ENCODE peak calls at places on chromosomes 13 and 19, in eight cellular contexts. One of them, this sample, is unnamed.

GRCh38 chr19:5113101-5113557 is 144.2 kb downstream of the KDM4B start:
- DNase-seq in PC-3: no peak
- DNase-seq in activated B cell treated with CpG ODN at 0.5 μM for 24 hours: no peak
- DNase-seq in epithelial cell of esophagus: no peak
- DNase-seq in fibroblast of lung: peak
- DNase-seq in astrocyte: peak
- DNase-seq in RWPE1: no peak
- DNase-seq in AG09309: peak
- DNase-seq in this sample: no peak

GRCh38 chr13:76845865-76846264 is 40.3 kb downstream of the KCTD12 start:
- DNase-seq in activated B cell treated with CpG ODN at 0.5 μM for 24 hours: no peak
- DNase-seq in AG09309: no peak
- DNase-seq in epithelial cell of esophagus: no peak
- DNase-seq in RWPE1: no peak
- DNase-seq in fibroblast of lung: no peak
- DNase-seq in PC-3: no peak
- DNase-seq in astrocyte: no peak
- DNase-seq in this sample: no peak

GRCh38 chr19:29650988-29651387 is 14.3 kb upstream of the PLEKHF1 start:
- DNase-seq in PC-3: no peak
- DNase-seq in activated B cell treated with CpG ODN at 0.5 μM for 24 hours: no peak
- DNase-seq in epithelial cell of esophagus: no peak
- DNase-seq in RWPE1: no peak
- DNase-seq in fibroblast of lung: no peak
- DNase-seq in AG09309: no peak
- DNase-seq in astrocyte: no peak
- DNase-seq in this sample: no peak

GRCh38 chr19:10568444-10568825 is 344 bp downstream of the CDKN2D start:
- DNase-seq in RWPE1: no peak
- DNase-seq in activated B cell treated with CpG ODN at 0.5 μM for 24 hours: no peak
- DNase-seq in epithelial cell of esophagus: peak
- DNase-seq in PC-3: peak
- DNase-seq in astrocyte: no peak
- DNase-seq in fibroblast of lung: no peak
- DNase-seq in AG09309: no peak
- DNase-seq in this sample: no peak

GRCh38 chr13:35881360-35881759 is 249.8 kb downstream of the DCLK1 start:
- DNase-seq in AG09309: no peak
- DNase-seq in PC-3: no peak
- DNase-seq in RWPE1: no peak
- DNase-seq in fibroblast of lung: peak
- DNase-seq in activated B cell treated with CpG ODN at 0.5 μM for 24 hours: no peak
- DNase-seq in astrocyte: peak
- DNase-seq in epithelial cell of esophagus: no peak
- DNase-seq in this sample: no peak

GRCh38 chr19:10521461-10522216 is 4.4 kb upstream of the S1PR5 start:
- DNase-seq in astrocyte: no peak
- DNase-seq in fibroblast of lung: no peak
- DNase-seq in PC-3: no peak
- DNase-seq in RWPE1: no peak
- DNase-seq in activated B cell treated with CpG ODN at 0.5 μM for 24 hours: no peak
- DNase-seq in AG09309: no peak
- DNase-seq in epithelial cell of esophagus: no peak
- DNase-seq in this sample: no peak

GRCh38 chr13:22212576-22212975 is 541.7 kb downstream of the FGF9 start:
- DNase-seq in PC-3: no peak
- DNase-seq in activated B cell treated with CpG ODN at 0.5 μM for 24 hours: no peak
- DNase-seq in astrocyte: no peak
- DNase-seq in RWPE1: no peak
- DNase-seq in fibroblast of lung: no peak
- DNase-seq in epithelial cell of esophagus: no peak
- DNase-seq in AG09309: no peak
- DNase-seq in this sample: no peak

GRCh38 chr13:110108348-110109139 is 198.4 kb downstream of the COL4A1 start:
- DNase-seq in activated B cell treated with CpG ODN at 0.5 μM for 24 hours: no peak
- DNase-seq in PC-3: peak
- DNase-seq in RWPE1: peak
- DNase-seq in AG09309: no peak
- DNase-seq in epithelial cell of esophagus: peak
- DNase-seq in fibroblast of lung: peak
- DNase-seq in astrocyte: peak
- DNase-seq in this sample: peak

GRCh38 chr19:8373867-8374813 is 10.2 kb downstream of the ANGPTL4 start:
- DNase-seq in epithelial cell of esophagus: no peak
- DNase-seq in astrocyte: no peak
- DNase-seq in PC-3: no peak
- DNase-seq in RWPE1: no peak
- DNase-seq in AG09309: no peak
- DNase-seq in activated B cell treated with CpG ODN at 0.5 μM for 24 hours: no peak
- DNase-seq in fibroblast of lung: no peak
- DNase-seq in this sample: no peak

GRCh38 chr13:59679239-59679638 is 484.5 kb downstream of the DIAPH3 start:
- DNase-seq in fibroblast of lung: no peak
- DNase-seq in PC-3: no peak
- DNase-seq in AG09309: no peak
- DNase-seq in RWPE1: no peak
- DNase-seq in astrocyte: no peak
- DNase-seq in epithelial cell of esophagus: no peak
- DNase-seq in activated B cell treated with CpG ODN at 0.5 μM for 24 hours: no peak
- DNase-seq in this sample: no peak

GRCh38 chr19:679418-680286 is 3.5 kb downstream of the FSTL3 start:
- DNase-seq in RWPE1: peak
- DNase-seq in fibroblast of lung: peak
- DNase-seq in PC-3: peak
- DNase-seq in epithelial cell of esophagus: peak
- DNase-seq in AG09309: peak
- DNase-seq in astrocyte: peak
- DNase-seq in activated B cell treated with CpG ODN at 0.5 μM for 24 hours: peak
- DNase-seq in this sample: no peak

GRCh38 chr19:16262618-16263017 is 62.0 kb upstream of the KLF2 start:
- DNase-seq in epithelial cell of esophagus: no peak
- DNase-seq in activated B cell treated with CpG ODN at 0.5 μM for 24 hours: no peak
- DNase-seq in astrocyte: no peak
- DNase-seq in AG09309: no peak
- DNase-seq in fibroblast of lung: no peak
- DNase-seq in RWPE1: no peak
- DNase-seq in PC-3: no peak
- DNase-seq in this sample: no peak

GRCh38 chr19:4976412-4977298 is 7.7 kb downstream of the KDM4B start:
- DNase-seq in activated B cell treated with CpG ODN at 0.5 μM for 24 hours: no peak
- DNase-seq in RWPE1: peak
- DNase-seq in PC-3: peak
- DNase-seq in AG09309: peak
- DNase-seq in astrocyte: peak
- DNase-seq in epithelial cell of esophagus: peak
- DNase-seq in fibroblast of lung: peak
- DNase-seq in this sample: no peak

GRCh38 chr13:109945206-109945960 is 159.0 kb upstream of the IRS2 start:
- DNase-seq in astrocyte: peak
- DNase-seq in PC-3: peak
- DNase-seq in AG09309: peak
- DNase-seq in epithelial cell of esophagus: peak
- DNase-seq in fibroblast of lung: peak
- DNase-seq in RWPE1: peak
- DNase-seq in activated B cell treated with CpG ODN at 0.5 μM for 24 hours: no peak
- DNase-seq in this sample: no peak

GRCh38 chr19:21084343-21084742 is 2.3 kb downstream of the ZNF714 start:
- DNase-seq in activated B cell treated with CpG ODN at 0.5 μM for 24 hours: no peak
- DNase-seq in fibroblast of lung: peak
- DNase-seq in astrocyte: peak
- DNase-seq in RWPE1: peak
- DNase-seq in epithelial cell of esophagus: peak
- DNase-seq in PC-3: no peak
- DNase-seq in AG09309: peak
- DNase-seq in this sample: no peak

GRCh38 chr19:56837892-56838679 is 2.4 kb downstream of the PEG3 start:
- DNase-seq in astrocyte: no peak
- DNase-seq in PC-3: peak
- DNase-seq in AG09309: no peak
- DNase-seq in RWPE1: no peak
- DNase-seq in activated B cell treated with CpG ODN at 0.5 μM for 24 hours: no peak
- DNase-seq in fibroblast of lung: peak
- DNase-seq in epithelial cell of esophagus: no peak
- DNase-seq in this sample: no peak

GRCh38 chr13:83536153-83536552 is 346.1 kb downstream of the SLITRK1 start:
- DNase-seq in astrocyte: no peak
- DNase-seq in fibroblast of lung: no peak
- DNase-seq in epithelial cell of esophagus: peak
- DNase-seq in PC-3: no peak
- DNase-seq in activated B cell treated with CpG ODN at 0.5 μM for 24 hours: no peak
- DNase-seq in RWPE1: no peak
- DNase-seq in AG09309: no peak
- DNase-seq in this sample: no peak
- TF ChIP-seq CTCF in astrocyte: no peak
- TF ChIP-seq CTCF in fibroblast of lung: no peak
- TF ChIP-seq CTCF in epithelial cell of esophagus: no peak
- TF ChIP-seq CTCF in PC-3: no peak
- TF ChIP-seq CTCF in activated B cell treated with CpG ODN at 0.5 μM for 24 hours: no peak
- TF ChIP-seq CTCF in RWPE1: no peak
- TF ChIP-seq CTCF in AG09309: no peak
- TF ChIP-seq CTCF in this sample: no peak

GRCh38 chr13:66623129-66623528 is 607.0 kb downstream of the PCDH9 start:
- DNase-seq in epithelial cell of esophagus: no peak
- DNase-seq in AG09309: no peak
- DNase-seq in fibroblast of lung: no peak
- DNase-seq in astrocyte: no peak
- DNase-seq in RWPE1: no peak
- DNase-seq in activated B cell treated with CpG ODN at 0.5 μM for 24 hours: no peak
- DNase-seq in PC-3: no peak
- DNase-seq in this sample: no peak

GRCh38 chr13:66624302-66624701 is 605.8 kb downstream of the PCDH9 start:
- DNase-seq in fibroblast of lung: no peak
- DNase-seq in AG09309: no peak
- DNase-seq in epithelial cell of esophagus: no peak
- DNase-seq in astrocyte: no peak
- DNase-seq in activated B cell treated with CpG ODN at 0.5 μM for 24 hours: no peak
- DNase-seq in PC-3: no peak
- DNase-seq in RWPE1: no peak
- DNase-seq in this sample: no peak

GRCh38 chr13:66617786-66618185 is 612.4 kb downstream of the PCDH9 start:
- DNase-seq in AG09309: no peak
- DNase-seq in PC-3: no peak
- DNase-seq in fibroblast of lung: no peak
- DNase-seq in activated B cell treated with CpG ODN at 0.5 μM for 24 hours: no peak
- DNase-seq in astrocyte: no peak
- DNase-seq in RWPE1: no peak
- DNase-seq in epithelial cell of esophagus: no peak
- DNase-seq in this sample: no peak

GRCh38 chr13:66612983-66613382 is 617.2 kb downstream of the PCDH9 start:
- DNase-seq in activated B cell treated with CpG ODN at 0.5 μM for 24 hours: no peak
- DNase-seq in astrocyte: no peak
- DNase-seq in fibroblast of lung: no peak
- DNase-seq in RWPE1: no peak
- DNase-seq in AG09309: no peak
- DNase-seq in PC-3: no peak
- DNase-seq in epithelial cell of esophagus: no peak
- DNase-seq in this sample: no peak

GRCh38 chr13:66618702-66619101 is 611.4 kb downstream of the PCDH9 start:
- DNase-seq in PC-3: peak
- DNase-seq in activated B cell treated with CpG ODN at 0.5 μM for 24 hours: no peak
- DNase-seq in RWPE1: peak
- DNase-seq in AG09309: no peak
- DNase-seq in astrocyte: peak
- DNase-seq in epithelial cell of esophagus: peak
- DNase-seq in fibroblast of lung: peak
- DNase-seq in this sample: no peak
- TF ChIP-seq CTCF in PC-3: peak
- TF ChIP-seq CTCF in activated B cell treated with CpG ODN at 0.5 μM for 24 hours: no peak
- TF ChIP-seq CTCF in RWPE1: peak
- TF ChIP-seq CTCF in AG09309: peak
- TF ChIP-seq CTCF in astrocyte: peak
- TF ChIP-seq CTCF in epithelial cell of esophagus: peak
- TF ChIP-seq CTCF in fibroblast of lung: peak
- TF ChIP-seq CTCF in this sample: peak

GRCh38 chr19:58386166-58386575 is 898 bp upstream of the RPS5 start:
- DNase-seq in PC-3: no peak
- DNase-seq in RWPE1: no peak
- DNase-seq in AG09309: no peak
- DNase-seq in activated B cell treated with CpG ODN at 0.5 μM for 24 hours: no peak
- DNase-seq in astrocyte: no peak
- DNase-seq in fibroblast of lung: no peak
- DNase-seq in epithelial cell of esophagus: no peak
- DNase-seq in this sample: no peak

GRCh38 chr19:58386576-58387337 is at the start of gene RPS5:
- DNase-seq in RWPE1: peak
- DNase-seq in PC-3: peak
- DNase-seq in AG09309: peak
- DNase-seq in epithelial cell of esophagus: peak
- DNase-seq in activated B cell treated with CpG ODN at 0.5 μM for 24 hours: peak
- DNase-seq in astrocyte: peak
- DNase-seq in fibroblast of lung: peak
- DNase-seq in this sample: peak

GRCh38 chr19:58385313-58386165 is 1.5 kb upstream of the RPS5 start:
- DNase-seq in PC-3: no peak
- DNase-seq in AG09309: no peak
- DNase-seq in RWPE1: no peak
- DNase-seq in activated B cell treated with CpG ODN at 0.5 μM for 24 hours: no peak
- DNase-seq in astrocyte: no peak
- DNase-seq in fibroblast of lung: no peak
- DNase-seq in epithelial cell of esophagus: no peak
- DNase-seq in this sample: no peak

GRCh38 chr19:58388175-58388526 is 1.1 kb downstream of the RPS5 start:
- DNase-seq in PC-3: no peak
- DNase-seq in activated B cell treated with CpG ODN at 0.5 μM for 24 hours: no peak
- DNase-seq in RWPE1: no peak
- DNase-seq in fibroblast of lung: no peak
- DNase-seq in astrocyte: no peak
- DNase-seq in AG09309: no peak
- DNase-seq in epithelial cell of esophagus: no peak
- DNase-seq in this sample: no peak

GRCh38 chr19:58387338-58388174 is 487 bp downstream of the RPS5 start:
- DNase-seq in AG09309: no peak
- DNase-seq in PC-3: no peak
- DNase-seq in activated B cell treated with CpG ODN at 0.5 μM for 24 hours: no peak
- DNase-seq in fibroblast of lung: no peak
- DNase-seq in astrocyte: no peak
- DNase-seq in RWPE1: no peak
- DNase-seq in epithelial cell of esophagus: no peak
- DNase-seq in this sample: no peak
- TF ChIP-seq CTCF in AG09309: peak
- TF ChIP-seq CTCF in PC-3: peak
- TF ChIP-seq CTCF in activated B cell treated with CpG ODN at 0.5 μM for 24 hours: no peak
- TF ChIP-seq CTCF in fibroblast of lung: no peak
- TF ChIP-seq CTCF in astrocyte: no peak
- TF ChIP-seq CTCF in RWPE1: no peak
- TF ChIP-seq CTCF in epithelial cell of esophagus: no peak
- TF ChIP-seq CTCF in this sample: no peak

GRCh38 chr13:32587014-32587773 is 942 bp downstream of the PDS5B start:
- DNase-seq in RWPE1: no peak
- DNase-seq in PC-3: peak
- DNase-seq in fibroblast of lung: peak
- DNase-seq in astrocyte: peak
- DNase-seq in epithelial cell of esophagus: peak
- DNase-seq in AG09309: no peak
- DNase-seq in activated B cell treated with CpG ODN at 0.5 μM for 24 hours: peak
- DNase-seq in this sample: peak
- TF ChIP-seq CTCF in RWPE1: no peak
- TF ChIP-seq CTCF in PC-3: no peak
- TF ChIP-seq CTCF in fibroblast of lung: no peak
- TF ChIP-seq CTCF in astrocyte: no peak
- TF ChIP-seq CTCF in epithelial cell of esophagus: no peak
- TF ChIP-seq CTCF in AG09309: no peak
- TF ChIP-seq CTCF in activated B cell treated with CpG ODN at 0.5 μM for 24 hours: no peak
- TF ChIP-seq CTCF in this sample: no peak

This sample was measured in progenitor cell of endocrine pancreas.